ENCODE peak calls at places on chromosomes 12 and 14, in four cellular contexts. X is psoas muscle, S is NCI-H1092 treated with DMSO at 0.1 percent for 48 hours, Z is NCI-H2081. O is an unnamed sample.

GRCh38 chr12:25827141-25827540 is 131.3 kb upstream of the RASSF8 start:
- DNase-seq in X (no peak), S (no peak), Z (no peak), O (no peak)

GRCh38 chr12:20150835-20151234 is 217.5 kb upstream of the PDE3A start:
- DNase-seq in X (no peak), S (no peak), Z (peak; percentile 56), O (no peak)

GRCh38 chr12:83818888-83819287 is 1093.7 kb downstream of the SLC6A15 start:
- DNase-seq in X (no peak), S (no peak), Z (no peak), O (no peak)

GRCh38 chr14:48568252-48568651 is 892.8 kb upstream of the MDGA2 start:
- DNase-seq in X (no peak), S (no peak), Z (no peak), O (no peak)

GRCh38 chr14:100304825-100305445 is 1.3 kb downstream of the SLC25A29 start:
- DNase-seq in X (no peak), S (peak; percentile 60), Z (peak; percentile 88), O (peak; percentile 60)

GRCh38 chr12:60162988-60163720 is 567.3 kb downstream of the SLC16A7 start:
- DNase-seq in X (no peak), S (no peak), Z (no peak), O (peak; percentile 56)

GRCh38 chr12:123232472-123232806 is 502 bp downstream of the MPHOSPH9 start:
- DNase-seq in X (no peak), S (no peak), Z (no peak), O (no peak)

GRCh38 chr12:95102916-95103671 is 29.7 kb upstream of the NR2C1 start:
- DNase-seq in X (no peak), S (peak; percentile 78), Z (peak; percentile 64), O (peak; percentile 12)

GRCh38 chr14:36791402-36791801 is 129.7 kb downstream of the PAX9 start:
- DNase-seq in X (no peak), S (no peak), Z (peak; percentile 54), O (no peak)

GRCh38 chr14:95496690-95497241 is 19.7 kb downstream of the SYNE3 start:
- DNase-seq in X (no peak), S (no peak), Z (no peak), O (no peak)

GRCh38 chr14:85416771-85417170 is 113.2 kb upstream of the FLRT2 start:
- DNase-seq in X (no peak), S (no peak), Z (no peak), O (no peak)

GRCh38 chr14:89408907-89409675 is 7.9 kb downstream of the FOXN3 start:
- DNase-seq in X (no peak), S (no peak), Z (no peak), O (no peak)

GRCh38 chr12:14238224-14238792 is 127.2 kb upstream of the ATF7IP start:
- DNase-seq in X (no peak), S (peak; percentile 41), Z (peak; percentile 10), O (peak; percentile 36)

GRCh38 chr14:95440951-95441350 is 75.5 kb downstream of the SYNE3 start:
- DNase-seq in X (no peak), S (no peak), Z (no peak), O (no peak)

GRCh38 chr14:34046799-34047520 is 96.1 kb upstream of the EGLN3 start:
- DNase-seq in X (no peak), S (no peak), Z (no peak), O (no peak)

GRCh38 chr14:97848351-97848980 is 1051.3 kb downstream of the VRK1 start:
- DNase-seq in X (no peak), S (peak; percentile 99), Z (no peak), O (peak; percentile 80)

GRCh38 chr14:57493467-57494181 is at the start of gene CCDC198:
- DNase-seq in X (no peak), S (no peak), Z (no peak), O (no peak)

GRCh38 chr14:92506230-92506629 is 7.4 kb upstream of the RIN3 start:
- DNase-seq in X (no peak), S (no peak), Z (no peak), O (no peak)

GRCh38 chr12:26576266-26576665 is 256.7 kb downstream of the ITPR2 start:
- DNase-seq in X (no peak), S (no peak), Z (no peak), O (no peak)

GRCh38 chr14:105014032-105014431 is 6.9 kb downstream of the CDCA4 start:
- DNase-seq in X (no peak), S (no peak), Z (no peak), O (no peak)

O was measured in NCI-H146.